ENCODE peak calls at places on chromosomes 12 and 14, in seven cellular contexts. V, C, J, X, F, U and M are unnamed samples.

GRCh38 chr14:53893374-53893773 is 63.3 kb downstream of the BMP4 start:
- DNase-seq in U (no peak), X (no peak), C (no peak), V (no peak), F (no peak), J (no peak), M (no peak)

GRCh38 chr14:79354336-79354735 is 857.0 kb downstream of the DIO2 start:
- DNase-seq in C (no peak), V (no peak), F (peak; percentile 43), X (peak; percentile 18), J (no peak), U (no peak), M (no peak)

GRCh38 chr12:131598717-131599116 is 112.2 kb upstream of the SFSWAP start:
- DNase-seq in U (no peak), J (no peak), C (peak; percentile 74), F (no peak), V (no peak), X (no peak), M (no peak)

GRCh38 chr12:94427520-94428381 is 31.9 kb downstream of the CEP83 start:
- DNase-seq in V (no peak), J (no peak), X (peak; percentile 82), U (no peak), C (no peak), F (no peak), M (peak; percentile 59)

GRCh38 chr12:115599251-115599811 is 678.2 kb downstream of the MED13L start:
- DNase-seq in J (peak; percentile 68), V (no peak), F (no peak), U (peak; percentile 38), C (peak; percentile 42), X (no peak), M (peak; percentile 1)

GRCh38 chr14:89337912-89338311 is 79.1 kb downstream of the FOXN3 start:
- DNase-seq in U (no peak), J (no peak), C (no peak), X (peak; percentile 29), V (no peak), F (peak; percentile 78), M (peak; percentile 33)

GRCh38 chr14:83379371-83379770 is 1845.7 kb upstream of the SEL1L start:
- DNase-seq in X (peak; percentile 4), V (no peak), J (no peak), U (no peak), F (no peak), C (no peak), M (peak; percentile 10)

GRCh38 chr12:27951898-27952297 is 20.6 kb downstream of the PTHLH start:
- DNase-seq in U (no peak), V (no peak), F (no peak), X (no peak), C (no peak), J (no peak), M (no peak)

GRCh38 chr12:120406553-120406952 is 31.4 kb upstream of the COX6A1 start:
- DNase-seq in X (no peak), V (no peak), C (no peak), J (no peak), F (no peak), U (no peak), M (no peak)

GRCh38 chr14:82079553-82079952 is 545.9 kb upstream of the SEL1L start:
- DNase-seq in X (no peak), U (no peak), C (no peak), J (no peak), V (no peak), F (no peak), M (no peak)

GRCh38 chr14:86777950-86778602 is 1214.9 kb downstream of the GALC start:
- DNase-seq in F (no peak), V (no peak), C (no peak), U (no peak), X (peak; percentile 89), J (no peak), M (peak; percentile 57)

GRCh38 chr12:62995097-62995496 is 60.1 kb upstream of the PPM1H start:
- DNase-seq in C (peak; percentile 70), J (peak; percentile 22), F (no peak), X (no peak), V (peak; percentile 15), U (no peak), M (no peak)

GRCh38 chr12:45878630-45879255 is 111.6 kb downstream of the SCAF11 start:
- DNase-seq in V (no peak), F (peak; percentile 4), C (no peak), J (no peak), U (no peak), X (peak; percentile 24), M (peak; percentile 44)

DNA sequence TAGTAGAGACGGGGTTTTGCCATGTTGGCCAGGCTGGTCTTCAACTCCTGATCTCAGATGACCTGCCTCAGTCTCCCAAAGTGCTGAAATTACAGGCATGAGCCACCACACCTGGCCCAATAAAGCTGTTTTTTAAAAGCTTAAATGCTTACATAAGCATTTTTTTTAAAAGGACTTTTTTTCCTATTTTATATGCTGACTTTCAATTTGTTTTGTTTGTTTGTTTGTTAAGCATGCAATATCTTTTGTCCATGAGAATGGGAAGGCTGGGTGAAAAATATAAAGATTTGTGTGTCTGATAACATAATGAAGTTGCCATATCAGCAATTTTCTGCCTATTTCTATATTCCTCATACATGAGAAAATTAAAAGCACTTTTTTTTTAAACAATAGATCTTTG is 17.0 kb upstream of the SLC2A13 start:
- DNase-seq in X (no peak), F (no peak), J (no peak), C (no peak), U (no peak), V (no peak), M (no peak)
- H3K23ac ChIP-seq in X (no peak overlapping the region), F (no peak overlapping the region), J (no peak overlapping the region), C (no peak overlapping the region), U (no peak overlapping the region), V (no peak overlapping the region), M (no peak overlapping the region)

GRCh38 chr12:3144495-3144894 is 67.3 kb downstream of the TSPAN9 start:
- DNase-seq in F (no peak), J (no peak), X (no peak), C (no peak), U (no peak), V (no peak), M (no peak)
- H3K4me1 ChIP-seq in F (no peaks in the 10 kb centered on the region), J (no peaks in the 10 kb centered on the region), X (peaks cover 5% of the 10 kb centered on the region), C (no peaks in the 10 kb centered on the region), U (peaks cover 2% of the 10 kb centered on the region), V (peaks cover 6% of the 10 kb centered on the region), M (peaks cover 14% of the 10 kb centered on the region)

GRCh38 chr12:78183854-78184253 is 353.2 kb downstream of the NAV3 start:
- DNase-seq in V (no peak), F (peak; percentile 36), X (peak; percentile 37), C (no peak), J (peak; percentile 44), U (no peak), M (peak; percentile 11)

GRCh38 chr12:78185109-78185508 is 354.4 kb downstream of the NAV3 start:
- DNase-seq in F (no peak), X (peak; percentile 70), V (no peak), J (no peak), C (no peak), U (no peak), M (no peak)

GRCh38 chr12:78185651-78186050 is 355.0 kb downstream of the NAV3 start:
- DNase-seq in V (no peak), J (no peak), U (no peak), F (no peak), C (no peak), X (no peak), M (no peak)

GRCh38 chr12:78187741-78188140 is 357.0 kb downstream of the NAV3 start:
- DNase-seq in X (no peak), J (peak; percentile 3), V (no peak), U (no peak), C (no peak), F (peak; percentile 28), M (no peak)

DNA sequence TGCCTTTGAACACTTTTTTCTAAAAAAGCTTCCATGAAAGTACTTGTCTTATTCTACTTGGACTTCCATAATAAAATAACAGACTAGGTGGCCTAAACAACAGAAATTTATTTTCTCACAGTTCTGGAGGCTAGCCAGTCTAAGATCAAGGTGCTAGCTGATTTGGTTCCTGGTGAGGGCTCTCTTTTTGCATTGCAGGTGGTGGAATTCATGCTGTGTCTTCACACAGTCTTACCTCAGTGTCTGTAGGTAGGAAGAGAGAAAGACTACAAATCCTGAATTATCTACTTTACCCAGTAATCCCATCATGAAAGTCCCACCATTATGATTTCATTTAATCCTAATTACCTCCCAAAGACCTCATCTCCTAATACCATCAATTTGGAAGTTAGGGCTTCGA is 356.0 kb downstream of the NAV3 start:
- DNase-seq in U (no peak), J (peak; percentile 4), F (no peak), V (no peak), X (no peak), C (no peak), M (no peak)
- H3K23ac ChIP-seq in U (no peak overlapping the region), J (no peak overlapping the region), F (no peak overlapping the region), V (no peak overlapping the region), X (no peak overlapping the region), C (no peak overlapping the region), M (no peak overlapping the region)

DNA sequence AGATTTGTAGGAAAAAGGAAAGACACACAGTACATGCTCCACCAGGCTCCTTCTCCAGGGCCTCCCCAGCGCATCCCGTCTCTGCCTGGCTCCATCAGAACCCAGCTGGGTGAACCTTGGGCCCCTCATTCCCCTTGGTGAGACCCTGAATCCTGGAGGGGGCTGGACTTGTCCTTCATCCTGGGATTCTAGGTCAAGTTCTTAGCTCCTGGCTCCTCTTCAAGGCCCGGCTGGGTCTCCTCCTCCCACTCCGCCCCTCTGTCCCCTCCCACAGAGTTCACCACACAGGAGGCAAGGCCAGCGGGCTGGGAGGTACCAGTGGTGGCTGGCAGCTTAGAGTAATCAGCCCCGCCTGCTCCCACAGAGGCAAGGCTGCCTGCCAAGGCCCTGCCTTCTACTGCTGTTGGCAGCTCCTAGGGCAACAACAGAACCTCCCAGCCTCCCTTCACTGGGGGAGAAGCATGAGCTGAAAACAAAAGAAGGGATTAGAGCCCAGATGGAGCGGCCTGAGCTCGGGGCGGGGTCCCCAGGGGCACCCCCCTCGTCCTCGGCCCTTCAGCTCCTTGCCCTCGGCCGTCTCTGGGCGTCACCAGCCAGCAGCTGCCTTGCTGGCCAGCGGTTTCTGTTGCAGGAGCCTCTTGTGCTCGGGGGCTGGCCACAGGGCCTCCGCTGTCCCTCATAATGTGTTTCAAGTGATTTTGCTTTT is 49.4 kb downstream of the PSMA6 start:
- DNase-seq in F (peak; percentile 68), V (no peak), U (no peak), C (peak; percentile 85), X (peak; percentile 72), J (peak; percentile 89), M (peak; percentile 60)
- H3K4me1 ChIP-seq in F (peaks cover 28% of the 10 kb centered on the region), V (peaks cover 11% of the 10 kb centered on the region), U (peaks cover 11% of the 10 kb centered on the region), C (no peaks in the 10 kb centered on the region), X (peaks cover 28% of the 10 kb centered on the region), J (peaks cover 11% of the 10 kb centered on the region), M (peaks cover 32% of the 10 kb centered on the region)

GRCh38 chr14:29236401-29236800 is 469.8 kb downstream of the FOXG1 start:
- DNase-seq in U (no peak), F (no peak), J (no peak), C (no peak), V (no peak), X (no peak), M (no peak)
- H3K23ac ChIP-seq in U (no peak overlapping the region), F (no peak overlapping the region), J (no peak overlapping the region), C (no peak overlapping the region), V (no peak overlapping the region), X (peak overlapping the region; percentile 4), M (no peak overlapping the region)

DNA sequence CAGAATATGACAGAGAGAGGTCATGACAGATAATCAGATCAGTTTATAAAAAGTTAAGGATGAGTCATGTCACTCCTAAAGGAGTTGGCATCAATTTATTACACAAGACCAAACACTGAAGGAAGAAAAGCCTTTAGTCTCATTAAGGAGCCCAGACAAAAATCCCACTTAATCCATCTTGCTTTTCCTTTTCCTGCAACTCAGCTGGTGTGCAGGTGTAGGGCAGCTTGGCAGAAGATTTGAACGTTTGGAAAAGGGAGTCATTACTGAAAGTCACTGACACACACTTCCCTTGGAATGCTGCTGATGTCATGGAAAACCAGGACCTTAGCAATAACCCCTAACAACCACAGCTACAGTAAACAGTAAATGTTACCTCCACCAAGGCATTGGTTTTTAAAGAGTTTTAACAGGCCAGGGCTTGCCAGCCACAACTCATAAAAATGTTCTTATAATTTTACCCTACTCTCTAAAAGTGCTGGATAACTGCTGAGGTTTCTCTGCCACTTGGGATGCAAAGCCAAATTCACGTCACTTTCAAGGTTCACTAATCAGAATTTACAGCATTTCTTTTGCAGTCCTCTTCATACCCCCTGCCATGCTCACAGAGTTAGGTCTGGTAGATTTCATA is 320.6 kb downstream of the RAD51B start:
- DNase-seq in X (peak; percentile 99), C (no peak), V (no peak), F (peak; percentile 91), J (peak; percentile 95), U (peak; percentile 37), M (peak; percentile 98)
- H3K4me1 ChIP-seq in X (peaks cover 20% of the 10 kb centered on the region), C (no peaks in the 10 kb centered on the region), V (no peaks in the 10 kb centered on the region), F (peaks cover 17% of the 10 kb centered on the region), J (no peaks in the 10 kb centered on the region), U (peaks cover 19% of the 10 kb centered on the region), M (peaks cover 11% of the 10 kb centered on the region)